ENCODE peak calls at places on chromosomes 1 and 21, in ten cellular contexts. One of them, this sample, is unnamed.

GRCh38 chr1:19403256-19403655 is 82.1 kb downstream of the CAPZB start:
- DNase-seq in suprapubic skin: no peak
- DNase-seq in endothelial cell of umbilical vein: no peak
- DNase-seq in transverse colon: no peak
- DNase-seq in HL-60: no peak
- DNase-seq in prostate gland: no peak
- DNase-seq in sigmoid colon: peak; percentile 55
- DNase-seq in breast epithelium: no peak
- DNase-seq in HCT116: no peak
- DNase-seq in Panc1: no peak
- DNase-seq in this sample: no peak

GRCh38 chr1:16067933-16068332 is 5.5 kb downstream of the FAM131C start:
- DNase-seq in suprapubic skin: no peak
- DNase-seq in endothelial cell of umbilical vein: no peak
- DNase-seq in transverse colon: no peak
- DNase-seq in HL-60: no peak
- DNase-seq in prostate gland: no peak
- DNase-seq in sigmoid colon: no peak
- DNase-seq in breast epithelium: no peak
- DNase-seq in HCT116: no peak
- DNase-seq in Panc1: no peak
- DNase-seq in this sample: no peak

GRCh38 chr1:59433440-59433813 is 136.5 kb downstream of the FGGY start:
- DNase-seq in suprapubic skin: peak; percentile 73
- DNase-seq in endothelial cell of umbilical vein: no peak
- DNase-seq in transverse colon: no peak
- DNase-seq in HL-60: no peak
- DNase-seq in prostate gland: no peak
- DNase-seq in sigmoid colon: no peak
- DNase-seq in breast epithelium: no peak
- DNase-seq in HCT116: no peak
- DNase-seq in Panc1: no peak
- DNase-seq in this sample: no peak

GRCh38 chr1:45394342-45394741 is 54.1 kb upstream of the MUTYH start:
- DNase-seq in suprapubic skin: no peak
- DNase-seq in endothelial cell of umbilical vein: peak; percentile 41
- DNase-seq in transverse colon: no peak
- DNase-seq in HL-60: no peak
- DNase-seq in prostate gland: no peak
- DNase-seq in sigmoid colon: no peak
- DNase-seq in breast epithelium: no peak
- DNase-seq in HCT116: no peak
- DNase-seq in Panc1: no peak
- DNase-seq in this sample: no peak

GRCh38 chr1:247453256-247453655 is 4.6 kb downstream of the OR2B11 start:
- DNase-seq in suprapubic skin: no peak
- DNase-seq in endothelial cell of umbilical vein: no peak
- DNase-seq in transverse colon: no peak
- DNase-seq in HL-60: peak; percentile 8
- DNase-seq in prostate gland: no peak
- DNase-seq in sigmoid colon: no peak
- DNase-seq in breast epithelium: no peak
- DNase-seq in HCT116: no peak
- DNase-seq in Panc1: no peak
- DNase-seq in this sample: no peak

GRCh38 chr1:236400061-236400638 is 6.1 kb downstream of the EDARADD start:
- DNase-seq in suprapubic skin: no peak
- DNase-seq in endothelial cell of umbilical vein: no peak
- DNase-seq in transverse colon: no peak
- DNase-seq in HL-60: no peak
- DNase-seq in prostate gland: no peak
- DNase-seq in sigmoid colon: no peak
- DNase-seq in breast epithelium: no peak
- DNase-seq in HCT116: no peak
- DNase-seq in Panc1: no peak
- DNase-seq in this sample: no peak

GRCh38 chr1:201769966-201770365 is 59.0 kb upstream of the IPO9 start:
- DNase-seq in suprapubic skin: peak; percentile 74
- DNase-seq in endothelial cell of umbilical vein: peak; percentile 70
- DNase-seq in transverse colon: no peak
- DNase-seq in HL-60: no peak
- DNase-seq in prostate gland: no peak
- DNase-seq in sigmoid colon: no peak
- DNase-seq in breast epithelium: no peak
- DNase-seq in HCT116: no peak
- DNase-seq in Panc1: no peak
- DNase-seq in this sample: no peak

GRCh38 chr1:41498809-41499208 is 14.3 kb upstream of the EDN2 start:
- DNase-seq in suprapubic skin: peak; percentile 85
- DNase-seq in endothelial cell of umbilical vein: no peak
- DNase-seq in transverse colon: peak; percentile 88
- DNase-seq in HL-60: no peak
- DNase-seq in prostate gland: peak; percentile 91
- DNase-seq in sigmoid colon: no peak
- DNase-seq in breast epithelium: peak; percentile 94
- DNase-seq in HCT116: no peak
- DNase-seq in Panc1: no peak
- DNase-seq in this sample: no peak

GRCh38 chr1:150809651-150810050 is 1.6 kb upstream of the CTSK start:
- DNase-seq in suprapubic skin: peak; percentile 89
- DNase-seq in endothelial cell of umbilical vein: no peak
- DNase-seq in transverse colon: no peak
- DNase-seq in HL-60: no peak
- DNase-seq in prostate gland: no peak
- DNase-seq in sigmoid colon: no peak
- DNase-seq in breast epithelium: peak; percentile 40
- DNase-seq in HCT116: no peak
- DNase-seq in Panc1: no peak
- DNase-seq in this sample: no peak

GRCh38 chr1:41918450-41919043 is at the start of gene HIVEP3:
- DNase-seq in suprapubic skin: no peak
- DNase-seq in endothelial cell of umbilical vein: peak; percentile 26
- DNase-seq in transverse colon: no peak
- DNase-seq in HL-60: no peak
- DNase-seq in prostate gland: no peak
- DNase-seq in sigmoid colon: no peak
- DNase-seq in breast epithelium: no peak
- DNase-seq in HCT116: no peak
- DNase-seq in Panc1: no peak
- DNase-seq in this sample: peak; percentile 76

DNA sequence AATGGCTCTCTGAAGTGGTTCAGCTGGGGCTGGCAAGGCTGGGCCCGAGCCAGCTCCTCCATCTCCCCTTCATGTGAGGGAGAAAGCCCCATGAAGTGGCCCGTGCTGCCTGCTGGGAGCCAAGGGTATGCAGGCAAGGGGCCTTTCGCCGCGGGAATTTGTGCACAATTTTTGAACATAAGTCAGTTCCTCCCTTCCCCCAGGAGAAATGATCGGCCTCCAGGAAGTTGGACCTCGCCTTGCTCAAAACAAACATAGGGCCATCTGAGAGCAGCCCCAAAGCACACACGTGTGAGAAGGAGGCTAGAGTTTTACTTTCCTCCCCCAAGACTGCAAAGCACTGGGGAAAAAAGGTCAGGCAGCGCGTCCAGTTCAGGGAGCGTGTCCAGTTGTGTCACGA is 64.7 kb downstream of the PRDM16 start:
- DNase-seq in suprapubic skin: no peak
- DNase-seq in endothelial cell of umbilical vein: no peak
- DNase-seq in transverse colon: no peak
- DNase-seq in HL-60: no peak
- DNase-seq in prostate gland: no peak
- DNase-seq in sigmoid colon: no peak
- DNase-seq in breast epithelium: no peak
- DNase-seq in HCT116: no peak
- DNase-seq in Panc1: no peak
- DNase-seq in this sample: no peak
- TF ChIP-seq POLR2AphosphoS5 in suprapubic skin: no peak
- TF ChIP-seq POLR2AphosphoS5 in endothelial cell of umbilical vein: no peak
- TF ChIP-seq POLR2AphosphoS5 in transverse colon: no peak
- TF ChIP-seq POLR2AphosphoS5 in HL-60: no peak
- TF ChIP-seq POLR2AphosphoS5 in prostate gland: no peak
- TF ChIP-seq POLR2AphosphoS5 in sigmoid colon: no peak
- TF ChIP-seq POLR2AphosphoS5 in breast epithelium: no peak
- TF ChIP-seq POLR2AphosphoS5 in HCT116: no peak
- TF ChIP-seq POLR2AphosphoS5 in Panc1: no peak
- TF ChIP-seq POLR2AphosphoS5 in this sample: no peak

GRCh38 chr1:43503534-43503933 is 27.1 kb upstream of the PTPRF start:
- DNase-seq in suprapubic skin: no peak
- DNase-seq in endothelial cell of umbilical vein: no peak
- DNase-seq in transverse colon: no peak
- DNase-seq in HL-60: no peak
- DNase-seq in prostate gland: no peak
- DNase-seq in sigmoid colon: no peak
- DNase-seq in breast epithelium: no peak
- DNase-seq in HCT116: no peak
- DNase-seq in Panc1: no peak
- DNase-seq in this sample: no peak

GRCh38 chr1:43505077-43505780 is 25.5 kb upstream of the PTPRF start:
- DNase-seq in suprapubic skin: no peak
- DNase-seq in endothelial cell of umbilical vein: no peak
- DNase-seq in transverse colon: no peak
- DNase-seq in HL-60: no peak
- DNase-seq in prostate gland: no peak
- DNase-seq in sigmoid colon: no peak
- DNase-seq in breast epithelium: no peak
- DNase-seq in HCT116: no peak
- DNase-seq in Panc1: no peak
- DNase-seq in this sample: no peak

GRCh38 chr1:43495204-43495603 is 35.5 kb upstream of the PTPRF start:
- DNase-seq in suprapubic skin: no peak
- DNase-seq in endothelial cell of umbilical vein: no peak
- DNase-seq in transverse colon: no peak
- DNase-seq in HL-60: no peak
- DNase-seq in prostate gland: no peak
- DNase-seq in sigmoid colon: no peak
- DNase-seq in breast epithelium: no peak
- DNase-seq in HCT116: no peak
- DNase-seq in Panc1: no peak
- DNase-seq in this sample: no peak

DNA sequence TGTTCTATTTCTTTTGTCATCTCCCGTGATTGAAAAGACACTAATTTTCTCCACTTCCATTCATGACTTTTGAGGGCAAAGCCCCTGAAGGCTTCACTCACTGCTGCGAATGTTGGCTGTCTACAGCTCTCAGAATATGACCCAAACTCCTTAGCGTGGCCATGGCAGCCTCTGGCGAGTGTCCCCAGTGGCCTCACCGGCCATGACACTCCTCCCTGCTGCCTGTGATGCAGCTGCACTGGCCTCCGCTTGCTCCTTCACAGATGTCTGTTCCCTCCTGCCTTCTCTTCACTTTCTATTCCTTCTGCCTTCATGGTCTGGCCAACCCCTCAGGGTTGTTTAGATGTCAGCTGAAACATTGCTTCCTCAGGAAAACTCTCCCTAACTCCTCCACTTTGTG is 30.8 kb upstream of the PTPRF start:
- DNase-seq in suprapubic skin: no peak
- DNase-seq in endothelial cell of umbilical vein: no peak
- DNase-seq in transverse colon: no peak
- DNase-seq in HL-60: no peak
- DNase-seq in prostate gland: no peak
- DNase-seq in sigmoid colon: no peak
- DNase-seq in breast epithelium: no peak
- DNase-seq in HCT116: no peak
- DNase-seq in Panc1: no peak
- DNase-seq in this sample: no peak
- TF ChIP-seq CTCF in suprapubic skin: no peak
- TF ChIP-seq CTCF in endothelial cell of umbilical vein: no peak
- TF ChIP-seq CTCF in transverse colon: no peak
- TF ChIP-seq CTCF in HL-60: no peak
- TF ChIP-seq CTCF in prostate gland: no peak
- TF ChIP-seq CTCF in sigmoid colon: no peak
- TF ChIP-seq CTCF in breast epithelium: no peak
- TF ChIP-seq CTCF in HCT116: no peak
- TF ChIP-seq CTCF in Panc1: no peak
- TF ChIP-seq CTCF in this sample: no peak

DNA sequence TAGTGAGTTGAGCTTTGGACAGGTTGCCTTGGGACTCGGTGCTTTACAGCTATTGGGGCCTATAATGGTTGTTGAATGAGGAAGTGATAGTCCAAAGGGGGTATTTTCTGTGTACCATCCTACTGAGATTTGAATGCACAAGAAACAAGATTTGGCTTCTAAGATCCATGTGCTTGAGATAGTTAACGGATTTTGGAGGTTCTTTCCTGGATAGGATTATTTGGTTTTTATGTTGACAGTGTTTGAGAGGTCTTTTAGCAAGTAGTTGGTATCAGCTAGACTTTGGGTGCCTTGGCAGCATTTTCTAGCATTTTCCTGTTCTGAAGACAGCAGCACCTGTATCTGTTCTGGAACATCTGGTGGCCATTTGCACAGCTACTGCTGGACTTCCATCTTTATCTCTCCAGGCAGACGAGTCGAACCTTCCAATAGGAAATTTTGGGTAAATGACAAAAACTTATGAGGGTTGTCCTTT is 3.6 kb upstream of the SCAF4 start:
- DNase-seq in suprapubic skin: no peak
- DNase-seq in endothelial cell of umbilical vein: no peak
- DNase-seq in transverse colon: no peak
- DNase-seq in HL-60: no peak
- DNase-seq in prostate gland: no peak
- DNase-seq in sigmoid colon: no peak
- DNase-seq in breast epithelium: no peak
- DNase-seq in HCT116: no peak
- DNase-seq in Panc1: no peak
- DNase-seq in this sample: no peak
- TF ChIP-seq POLR2AphosphoS5 in suprapubic skin: no peak
- TF ChIP-seq POLR2AphosphoS5 in endothelial cell of umbilical vein: no peak
- TF ChIP-seq POLR2AphosphoS5 in transverse colon: no peak
- TF ChIP-seq POLR2AphosphoS5 in HL-60: no peak
- TF ChIP-seq POLR2AphosphoS5 in prostate gland: no peak
- TF ChIP-seq POLR2AphosphoS5 in sigmoid colon: no peak
- TF ChIP-seq POLR2AphosphoS5 in breast epithelium: no peak
- TF ChIP-seq POLR2AphosphoS5 in HCT116: no peak
- TF ChIP-seq POLR2AphosphoS5 in Panc1: no peak
- TF ChIP-seq POLR2AphosphoS5 in this sample: no peak

DNA sequence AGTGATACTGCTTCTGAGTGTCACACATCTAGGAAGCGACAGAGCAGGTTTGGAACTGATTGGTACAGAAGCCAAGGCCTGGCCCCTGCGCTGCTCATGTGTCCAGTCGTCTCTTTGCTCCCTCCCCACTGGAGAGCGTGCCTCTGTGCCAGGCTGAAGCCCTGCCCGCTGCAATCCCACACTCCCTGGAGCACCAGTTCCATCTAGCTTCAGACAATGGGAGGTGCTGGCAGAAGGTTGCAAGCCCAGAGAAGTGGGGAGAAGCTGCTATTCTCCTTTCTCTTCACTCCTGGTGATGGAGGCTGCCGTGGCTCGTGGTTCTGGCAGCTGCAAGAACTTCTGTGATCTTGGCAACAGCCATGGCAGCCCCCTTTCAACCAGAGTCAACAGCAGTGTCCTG is 250.9 kb downstream of the MATN1 start:
- DNase-seq in suprapubic skin: peak; percentile 27
- DNase-seq in endothelial cell of umbilical vein: no peak
- DNase-seq in transverse colon: no peak
- DNase-seq in HL-60: no peak
- DNase-seq in prostate gland: no peak
- DNase-seq in sigmoid colon: peak; percentile 25
- DNase-seq in breast epithelium: no peak
- DNase-seq in HCT116: no peak
- DNase-seq in Panc1: no peak
- DNase-seq in this sample: no peak
- TF ChIP-seq CTCF in suprapubic skin: no peak
- TF ChIP-seq CTCF in endothelial cell of umbilical vein: no peak
- TF ChIP-seq CTCF in transverse colon: no peak
- TF ChIP-seq CTCF in HL-60: no peak
- TF ChIP-seq CTCF in prostate gland: no peak
- TF ChIP-seq CTCF in sigmoid colon: no peak
- TF ChIP-seq CTCF in breast epithelium: no peak
- TF ChIP-seq CTCF in HCT116: no peak
- TF ChIP-seq CTCF in Panc1: no peak
- TF ChIP-seq CTCF in this sample: no peak

GRCh38 chr1:56525463-56526155 is 53.8 kb downstream of the PLPP3 start:
- DNase-seq in suprapubic skin: no peak
- DNase-seq in endothelial cell of umbilical vein: no peak
- DNase-seq in transverse colon: peak; percentile 27
- DNase-seq in HL-60: peak; percentile 57
- DNase-seq in prostate gland: no peak
- DNase-seq in sigmoid colon: no peak
- DNase-seq in breast epithelium: no peak
- DNase-seq in HCT116: no peak
- DNase-seq in Panc1: no peak
- DNase-seq in this sample: no peak
- TF ChIP-seq POLR2AphosphoS5 in suprapubic skin: no peak
- TF ChIP-seq POLR2AphosphoS5 in endothelial cell of umbilical vein: no peak
- TF ChIP-seq POLR2AphosphoS5 in transverse colon: no peak
- TF ChIP-seq POLR2AphosphoS5 in HL-60: peak; percentile 98
- TF ChIP-seq POLR2AphosphoS5 in prostate gland: no peak
- TF ChIP-seq POLR2AphosphoS5 in sigmoid colon: no peak
- TF ChIP-seq POLR2AphosphoS5 in breast epithelium: no peak
- TF ChIP-seq POLR2AphosphoS5 in HCT116: no peak
- TF ChIP-seq POLR2AphosphoS5 in Panc1: no peak
- TF ChIP-seq POLR2AphosphoS5 in this sample: no peak